ENCODE peak calls at places on chromosome 11, in eight cellular contexts. One of them, this sample, is unnamed.

GRCh38 chr11:76314741-76315090 is 66.2 kb downstream of the THAP12 start:
- DNase-seq in posterior cingulate gyrus: no peak
- DNase-seq in cerebellar nuclear complex: no peak
- DNase-seq in AG10803: peak
- DNase-seq in NCI-H510A treated with DMSO at 0.1 percent for 48 hours: no peak
- DNase-seq in posterior vena cava: no peak
- DNase-seq in activated CD4-positive, alpha-beta T cell treated with anti-CD3 and anti-CD28 coated beads for 24 hours: no peak
- DNase-seq in iris pigment epithelial cell: peak
- DNase-seq in this sample: no peak

GRCh38 chr11:95229199-95230053 is 1.6 kb downstream of the SESN3 start:
- DNase-seq in posterior cingulate gyrus: peak
- DNase-seq in cerebellar nuclear complex: peak
- DNase-seq in AG10803: no peak
- DNase-seq in NCI-H510A treated with DMSO at 0.1 percent for 48 hours: peak
- DNase-seq in posterior vena cava: peak
- DNase-seq in activated CD4-positive, alpha-beta T cell treated with anti-CD3 and anti-CD28 coated beads for 24 hours: no peak
- DNase-seq in iris pigment epithelial cell: peak
- DNase-seq in this sample: no peak

GRCh38 chr11:118438314-118438931 is 2.1 kb downstream of the KMT2A start:
- DNase-seq in posterior cingulate gyrus: peak
- DNase-seq in cerebellar nuclear complex: no peak
- DNase-seq in AG10803: peak
- DNase-seq in NCI-H510A treated with DMSO at 0.1 percent for 48 hours: peak
- DNase-seq in posterior vena cava: no peak
- DNase-seq in activated CD4-positive, alpha-beta T cell treated with anti-CD3 and anti-CD28 coated beads for 24 hours: no peak
- DNase-seq in iris pigment epithelial cell: peak
- DNase-seq in this sample: peak

GRCh38 chr11:27427183-27427980 is 45.2 kb downstream of the LGR4 start:
- DNase-seq in posterior cingulate gyrus: no peak
- DNase-seq in cerebellar nuclear complex: no peak
- DNase-seq in AG10803: peak
- DNase-seq in NCI-H510A treated with DMSO at 0.1 percent for 48 hours: no peak
- DNase-seq in posterior vena cava: no peak
- DNase-seq in activated CD4-positive, alpha-beta T cell treated with anti-CD3 and anti-CD28 coated beads for 24 hours: no peak
- DNase-seq in iris pigment epithelial cell: peak
- DNase-seq in this sample: no peak

GRCh38 chr11:7098235-7098832 is 9.5 kb downstream of the RBMXL2 start:
- DNase-seq in posterior cingulate gyrus: no peak
- DNase-seq in cerebellar nuclear complex: no peak
- DNase-seq in AG10803: peak
- DNase-seq in NCI-H510A treated with DMSO at 0.1 percent for 48 hours: peak
- DNase-seq in posterior vena cava: no peak
- DNase-seq in activated CD4-positive, alpha-beta T cell treated with anti-CD3 and anti-CD28 coated beads for 24 hours: no peak
- DNase-seq in iris pigment epithelial cell: peak
- DNase-seq in this sample: peak

GRCh38 chr11:118152552-118153471 is at the start of gene SCN4B:
- DNase-seq in posterior cingulate gyrus: peak
- DNase-seq in cerebellar nuclear complex: peak
- DNase-seq in AG10803: peak
- DNase-seq in NCI-H510A treated with DMSO at 0.1 percent for 48 hours: peak
- DNase-seq in posterior vena cava: no peak
- DNase-seq in activated CD4-positive, alpha-beta T cell treated with anti-CD3 and anti-CD28 coated beads for 24 hours: no peak
- DNase-seq in iris pigment epithelial cell: peak
- DNase-seq in this sample: no peak

GRCh38 chr11:119316017-119316728 is 757 bp downstream of the MCAM start:
- DNase-seq in posterior cingulate gyrus: peak
- DNase-seq in cerebellar nuclear complex: no peak
- DNase-seq in AG10803: no peak
- DNase-seq in NCI-H510A treated with DMSO at 0.1 percent for 48 hours: no peak
- DNase-seq in posterior vena cava: peak
- DNase-seq in activated CD4-positive, alpha-beta T cell treated with anti-CD3 and anti-CD28 coated beads for 24 hours: no peak
- DNase-seq in iris pigment epithelial cell: no peak
- DNase-seq in this sample: no peak

GRCh38 chr11:79168530-79169110 is 272.2 kb downstream of the TENM4 start:
- DNase-seq in posterior cingulate gyrus: no peak
- DNase-seq in cerebellar nuclear complex: no peak
- DNase-seq in AG10803: no peak
- DNase-seq in NCI-H510A treated with DMSO at 0.1 percent for 48 hours: no peak
- DNase-seq in posterior vena cava: no peak
- DNase-seq in activated CD4-positive, alpha-beta T cell treated with anti-CD3 and anti-CD28 coated beads for 24 hours: no peak
- DNase-seq in iris pigment epithelial cell: no peak
- DNase-seq in this sample: no peak

GRCh38 chr11:7520981-7521487 is 7.2 kb downstream of the PPFIBP2 start:
- DNase-seq in posterior cingulate gyrus: no peak
- DNase-seq in cerebellar nuclear complex: no peak
- DNase-seq in AG10803: no peak
- DNase-seq in NCI-H510A treated with DMSO at 0.1 percent for 48 hours: no peak
- DNase-seq in posterior vena cava: no peak
- DNase-seq in activated CD4-positive, alpha-beta T cell treated with anti-CD3 and anti-CD28 coated beads for 24 hours: no peak
- DNase-seq in iris pigment epithelial cell: no peak
- DNase-seq in this sample: no peak

GRCh38 chr11:59000007-59000406 is 60.7 kb downstream of the GLYATL1 start:
- DNase-seq in posterior cingulate gyrus: no peak
- DNase-seq in cerebellar nuclear complex: no peak
- DNase-seq in AG10803: no peak
- DNase-seq in NCI-H510A treated with DMSO at 0.1 percent for 48 hours: no peak
- DNase-seq in posterior vena cava: no peak
- DNase-seq in activated CD4-positive, alpha-beta T cell treated with anti-CD3 and anti-CD28 coated beads for 24 hours: no peak
- DNase-seq in iris pigment epithelial cell: no peak
- DNase-seq in this sample: no peak

GRCh38 chr11:3939211-3939610 is 83.7 kb downstream of the STIM1 start:
- DNase-seq in posterior cingulate gyrus: no peak
- DNase-seq in cerebellar nuclear complex: no peak
- DNase-seq in AG10803: peak
- DNase-seq in NCI-H510A treated with DMSO at 0.1 percent for 48 hours: no peak
- DNase-seq in posterior vena cava: no peak
- DNase-seq in activated CD4-positive, alpha-beta T cell treated with anti-CD3 and anti-CD28 coated beads for 24 hours: no peak
- DNase-seq in iris pigment epithelial cell: peak
- DNase-seq in this sample: no peak

GRCh38 chr11:61150656-61151544 is 10.3 kb downstream of the VPS37C start:
- DNase-seq in posterior cingulate gyrus: no peak
- DNase-seq in cerebellar nuclear complex: no peak
- DNase-seq in AG10803: no peak
- DNase-seq in NCI-H510A treated with DMSO at 0.1 percent for 48 hours: no peak
- DNase-seq in posterior vena cava: peak
- DNase-seq in activated CD4-positive, alpha-beta T cell treated with anti-CD3 and anti-CD28 coated beads for 24 hours: no peak
- DNase-seq in iris pigment epithelial cell: no peak
- DNase-seq in this sample: no peak

GRCh38 chr11:33452806-33453205 is 195.6 kb downstream of the HIPK3 start:
- DNase-seq in posterior cingulate gyrus: no peak
- DNase-seq in cerebellar nuclear complex: no peak
- DNase-seq in AG10803: peak
- DNase-seq in NCI-H510A treated with DMSO at 0.1 percent for 48 hours: no peak
- DNase-seq in posterior vena cava: no peak
- DNase-seq in activated CD4-positive, alpha-beta T cell treated with anti-CD3 and anti-CD28 coated beads for 24 hours: no peak
- DNase-seq in iris pigment epithelial cell: peak
- DNase-seq in this sample: peak

This sample was measured in pulmonary artery endothelial cell.